ENCODE peak calls at places on chromosomes 3 and 15, in nine cellular contexts. E is HTR-8/SVneo; K is breast epithelium; D is right cardiac atrium; W is stimulated activated CD4-positive, alpha-beta T cell treated with anti-CD3 and anti-CD28 coated beads, Interleukin-1b, Interleukin-23, amount 100 ng/mL, for 4 hours; G is omental fat pad; F is mesenteric fat pad; X is fibroblast of lung; I is iPS DF 19.7. M is an unnamed sample.

GRCh38 chr3:33722626-33723370 is 4.7 kb upstream of the CLASP2 start:
- DNase-seq in E (no peak), K (no peak), D (no peak), W (no peak), G (no peak), F (no peak), X (peak; percentile 65), I (no peak), M (no peak)

GRCh38 chr15:90956551-90957104 is 1.9 kb downstream of the RCCD1 start:
- DNase-seq in E (peak; percentile 92), K (peak; percentile 57), D (peak; percentile 78), W (peak; percentile 52), G (peak; percentile 63), F (no peak), X (peak; percentile 69), I (no peak), M (no peak)

GRCh38 chr3:157857461-157857860 is 248.8 kb downstream of the SHOX2 start:
- DNase-seq in E (no peak), K (no peak), D (no peak), W (no peak), G (no peak), F (no peak), X (no peak), I (no peak), M (no peak)

GRCh38 chr3:4884901-4885300 is 94.3 kb upstream of the BHLHE40 start:
- DNase-seq in E (no peak), K (no peak), D (no peak), W (no peak), G (no peak), F (no peak), X (peak; percentile 3), I (no peak), M (no peak)

GRCh38 chr3:126472277-126473006 is 3.2 kb downstream of the ZXDC start:
- DNase-seq in E (peak; percentile 46), K (peak; percentile 67), D (peak; percentile 70), W (no peak), G (peak; percentile 41), F (peak; percentile 88), X (peak; percentile 96), I (no peak), M (peak; percentile 91)

GRCh38 chr3:45592830-45593707 is 1.5 kb upstream of the LIMD1 start:
- DNase-seq in E (peak; percentile 85), K (peak; percentile 90), D (peak; percentile 93), W (peak; percentile 41), G (peak; percentile 86), F (peak; percentile 95), X (peak; percentile 89), I (peak; percentile 69), M (peak; percentile 31)

GRCh38 chr15:80242802-80243201 is 9.2 kb downstream of the CTXND1 start:
- DNase-seq in E (no peak), K (no peak), D (no peak), W (no peak), G (no peak), F (no peak), X (no peak), I (no peak), M (no peak)

GRCh38 chr3:128439226-128439625 is 27.5 kb downstream of the DNAJB8 start:
- DNase-seq in E (peak; percentile 51), K (no peak), D (no peak), W (no peak), G (no peak), F (no peak), X (no peak), I (no peak), M (no peak)

GRCh38 chr15:101295607-101296225 is 668 bp upstream of the SNRPA1 start:
- DNase-seq in E (no peak), K (no peak), D (no peak), W (no peak), G (no peak), F (no peak), X (peak; percentile 27), I (no peak), M (no peak)

GRCh38 chr3:160704006-160704405 is 27.0 kb downstream of the ARL14 start:
- DNase-seq in E (no peak), K (no peak), D (no peak), W (no peak), G (no peak), F (no peak), X (peak; percentile 66), I (no peak), M (no peak)

GRCh38 chr15:61828008-61828407 is 232.2 kb downstream of the VPS13C start:
- DNase-seq in E (no peak), K (no peak), D (no peak), W (no peak), G (no peak), F (no peak), X (no peak), I (no peak), M (no peak)

GRCh38 chr3:139318431-139318816 is 25.4 kb upstream of the MRPS22 start:
- DNase-seq in E (peak; percentile 32), K (no peak), D (no peak), W (no peak), G (no peak), F (peak; percentile 22), X (no peak), I (no peak), M (no peak)

M was measured in DMS153.